ENCODE peak calls at places on chromosomes 13 and 19, in nine cellular contexts. Z, K, I, T, O, L, P, U and R are unnamed samples. For H3K4me1, the result is how much of the 10 kb centered on the place peaks cover.

GRCh38 chr13:61954092-61954491 is 538.4 kb upstream of the PCDH20 start:
- DNase-seq in Z (no peak), K (peak), I (no peak), T (peak), O (no peak), L (no peak), P (no peak), U (no peak), R (no peak)

GRCh38 chr19:42057856-42058255 is 12.2 kb downstream of the GRIK5 start:
- DNase-seq in Z (no peak), K (no peak), I (no peak), T (no peak), O (no peak), L (no peak), P (no peak), U (no peak), R (no peak)

GRCh38 chr13:67353891-67354459 is 123.8 kb upstream of the PCDH9 start:
- DNase-seq in Z (no peak), K (no peak), I (no peak), T (peak), O (no peak), L (no peak), P (no peak), U (no peak), R (no peak)

GRCh38 chr13:93375491-93375890 is 148.9 kb downstream of the GPC6 start:
- DNase-seq in Z (no peak), K (no peak), I (no peak), T (no peak), O (no peak), L (no peak), P (no peak), U (no peak), R (no peak)

GRCh38 chr19:46764817-46765291 is 18.6 kb upstream of the STRN4 start:
- DNase-seq in Z (no peak), K (peak), I (no peak), T (no peak), O (no peak), L (no peak), P (no peak), U (no peak), R (no peak)

GRCh38 chr13:85386424-85386823 is 412.8 kb downstream of the SLITRK6 start:
- DNase-seq in Z (no peak), K (peak), I (no peak), T (no peak), O (no peak), L (no peak), P (no peak), U (no peak), R (no peak)

GRCh38 chr19:1751367-1752008 is 1.8 kb upstream of the ONECUT3 start:
- DNase-seq in Z (no peak), K (no peak), I (no peak), T (no peak), O (no peak), L (no peak), P (no peak), U (no peak), R (no peak)

GRCh38 chr19:7106711-7107657 is 37.5 kb downstream of the ZNF557 start:
- DNase-seq in Z (no peak), K (no peak), I (no peak), T (no peak), O (no peak), L (no peak), P (no peak), U (no peak), R (no peak)

GRCh38 chr13:78430166-78430791 is 173.1 kb downstream of the POU4F1 start:
- DNase-seq in Z (peak), K (no peak), I (no peak), T (no peak), O (no peak), L (no peak), P (no peak), U (no peak), R (no peak)

GRCh38 chr13:71021810-71022422 is 845.1 kb downstream of the DACH1 start:
- DNase-seq in Z (no peak), K (no peak), I (no peak), T (no peak), O (no peak), L (no peak), P (no peak), U (no peak), R (no peak)

GRCh38 chr13:35592457-35592856 is 116.0 kb upstream of the MAB21L1 start:
- DNase-seq in Z (no peak), K (no peak), I (no peak), T (no peak), O (no peak), L (no peak), P (no peak), U (no peak), R (no peak)

GRCh38 chr13:90640976-90641375 is 706.5 kb upstream of the MIR17HG start:
- DNase-seq in Z (no peak), K (no peak), I (no peak), T (no peak), O (no peak), L (no peak), P (no peak), U (no peak), R (peak)

GRCh38 chr19:407501-408440 is 1.2 kb downstream of the C2CD4C start:
- DNase-seq in Z (peak), K (no peak), I (peak), T (no peak), O (no peak), L (no peak), P (peak), U (peak), R (no peak)

GRCh38 chr13:56615572-56615971 is 525.1 kb upstream of the PRR20A start:
- DNase-seq in Z (no peak), K (no peak), I (no peak), T (no peak), O (no peak), L (no peak), P (no peak), U (no peak), R (no peak)

GRCh38 chr13:23810842-23811241 is 78.4 kb downstream of the MIPEP start:
- DNase-seq in Z (no peak), K (no peak), I (no peak), T (no peak), O (no peak), L (no peak), P (no peak), U (no peak), R (no peak)

GRCh38 chr19:35144259-35144599 is 1.2 kb downstream of the FXYD7 start:
- DNase-seq in Z (no peak), K (no peak), I (no peak), T (no peak), O (no peak), L (no peak), P (no peak), U (no peak), R (no peak)

GRCh38 chr19:35143818-35144217 is 763 bp downstream of the FXYD7 start:
- DNase-seq in Z (no peak), K (no peak), I (no peak), T (no peak), O (no peak), L (no peak), P (no peak), U (no peak), R (no peak)

GRCh38 chr19:35141627-35142401 is 1.2 kb upstream of the FXYD7 start:
- DNase-seq in Z (no peak), K (no peak), I (no peak), T (no peak), O (no peak), L (no peak), P (no peak), U (no peak), R (no peak)

GRCh38 chr19:35142531-35143230 is 374 bp upstream of the FXYD7 start:
- DNase-seq in Z (peak), K (no peak), I (peak), T (no peak), O (peak), L (peak), P (no peak), U (no peak), R (no peak)

DNA sequence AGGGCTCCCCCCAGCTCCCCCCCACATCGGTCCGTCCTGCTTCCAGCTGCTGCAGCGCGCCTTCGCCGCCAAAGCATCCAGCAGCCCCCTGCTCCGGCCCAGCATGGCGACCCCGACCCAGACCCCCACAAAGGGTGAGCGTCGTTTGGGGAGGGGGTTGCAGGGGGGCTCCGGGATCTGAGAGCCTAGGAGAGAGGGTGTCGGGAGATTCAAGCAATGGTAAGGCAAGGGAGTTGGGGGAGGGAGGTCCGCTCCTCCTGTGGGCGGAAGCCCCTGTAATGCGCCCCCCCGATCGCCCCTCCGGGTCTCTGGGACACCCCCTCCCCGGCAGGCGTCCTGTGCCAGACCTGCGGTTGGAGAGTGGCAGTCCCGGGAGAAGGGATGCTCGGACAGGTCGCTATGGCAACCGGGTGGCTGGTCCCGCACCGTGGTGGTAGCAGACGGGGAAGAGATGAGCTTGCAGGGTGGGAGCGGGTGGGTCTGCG is at the start of gene FXYD7:
- DNase-seq in Z (peak), K (no peak), I (no peak), T (no peak), O (no peak), L (no peak), P (no peak), U (no peak), R (no peak)
- TF ChIP-seq CTCF in Z (peak), K (no peak), I (peak), T (no peak), O (no peak), L (no peak), P (peak), U (no peak), R (no peak)

GRCh38 chr19:19151418-19151817 is 13.1 kb upstream of the TMEM161A start:
- DNase-seq in Z (no peak), K (no peak), I (no peak), T (no peak), O (no peak), L (no peak), P (no peak), U (no peak), R (no peak)
- H3K4me1 ChIP-seq in Z (under half), K (under half), I (under half), T (under half), O (under half), L (under half), P (under half), U (under half), R (under half)

DNA sequence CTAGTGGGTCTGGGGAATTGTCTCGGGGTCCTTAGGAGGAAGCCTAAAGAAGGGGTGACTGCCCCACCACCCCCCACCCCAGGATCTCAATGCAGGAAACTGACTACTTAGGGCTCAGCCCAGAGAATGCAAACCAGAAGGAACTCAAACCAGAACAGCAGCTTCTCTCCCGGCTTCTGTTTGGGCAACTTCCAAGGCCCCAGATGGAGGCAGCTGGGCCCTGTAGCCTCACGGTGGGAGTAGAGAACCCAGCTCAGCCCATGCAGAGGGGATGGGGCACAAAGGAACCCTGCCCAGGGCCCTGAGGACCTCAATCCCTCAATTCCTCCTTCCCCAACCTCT is 2.3 kb downstream of the ADGRE5 start:
- DNase-seq in Z (no peak), K (no peak), I (no peak), T (peak), O (no peak), L (no peak), P (no peak), U (no peak), R (no peak)
- H3K27ac ChIP-seq in Z (no peak), K (no peak), I (peak), T (peak), O (no peak), L (peak), P (peak), U (peak), R (peak)

DNA sequence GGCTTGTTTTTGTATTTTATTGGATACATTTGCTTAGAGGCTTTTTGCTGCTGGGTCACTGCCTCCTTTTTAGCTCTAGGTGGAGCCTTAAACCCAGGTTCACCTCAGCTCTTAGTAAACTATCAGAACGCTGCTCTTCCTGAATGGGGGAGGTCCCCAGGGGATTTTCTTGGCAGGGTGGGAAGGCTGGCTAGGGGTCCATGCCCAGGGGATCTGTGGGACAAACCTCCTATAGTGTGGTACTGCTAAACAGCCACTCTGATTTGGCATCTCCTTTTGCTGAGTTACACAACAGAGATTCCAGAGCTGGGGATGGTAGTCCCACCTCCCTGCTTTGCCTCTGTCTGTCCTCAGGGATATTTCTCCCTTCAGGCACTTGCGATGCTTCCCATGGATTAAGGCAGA is 204.9 kb downstream of the ZIC5 start:
- DNase-seq in Z (peak), K (peak), I (no peak), T (no peak), O (no peak), L (no peak), P (no peak), U (no peak), R (no peak)
- TF ChIP-seq CTCF in Z (peak), K (peak), I (no peak), T (no peak), O (no peak), L (no peak), P (no peak), U (no peak), R (peak)

DNA sequence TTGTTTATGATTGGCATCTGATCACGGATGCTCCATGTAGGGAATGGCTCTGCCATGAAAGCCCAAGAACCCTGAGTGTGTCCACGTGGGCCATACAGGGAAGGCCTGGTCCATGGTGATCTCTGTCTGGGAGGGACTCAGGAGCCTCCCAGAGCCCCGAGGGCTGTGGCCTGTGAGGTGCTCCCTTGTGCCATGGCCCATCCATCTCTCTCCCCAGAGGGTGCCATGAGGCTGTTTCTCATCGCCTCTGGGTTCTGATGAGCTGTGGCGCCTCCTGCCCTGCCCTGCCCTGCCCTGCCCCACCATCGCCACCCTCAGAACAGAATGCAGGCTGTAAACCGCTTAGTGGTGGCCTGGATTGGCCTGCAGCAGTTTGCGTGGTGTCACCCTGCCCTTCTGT is 83.1 kb downstream of the ATP11A start:
- DNase-seq in Z (no peak), K (no peak), I (no peak), T (no peak), O (no peak), L (no peak), P (no peak), U (no peak), R (no peak)
- H3K4me1 ChIP-seq in Z (under half), K (under half), I (half or more), T (under half), O (under half), L (under half), P (under half), U (under half), R (under half)

DNA sequence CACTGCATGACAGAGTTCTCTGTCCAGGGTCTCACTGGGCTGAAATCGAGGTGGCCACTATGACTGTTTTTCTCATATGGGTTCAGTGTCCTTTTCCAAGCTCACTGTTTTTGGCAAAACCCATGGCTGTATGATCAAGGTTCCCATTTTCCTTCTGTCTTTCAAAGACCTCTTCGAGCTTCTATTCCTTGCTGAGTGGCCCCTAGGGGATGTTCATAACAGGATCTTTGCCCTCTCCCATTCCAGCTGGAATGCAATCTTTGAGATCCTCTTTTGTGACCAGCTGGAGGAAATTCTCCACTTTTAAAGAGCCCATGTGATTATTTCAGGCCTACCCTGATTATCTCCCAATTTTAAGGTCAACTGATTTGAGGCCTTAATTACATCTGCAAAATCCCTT is 572.5 kb upstream of the SLC10A2 start:
- DNase-seq in Z (no peak), K (no peak), I (no peak), T (no peak), O (no peak), L (no peak), P (no peak), U (no peak), R (no peak)
- H3K27ac ChIP-seq in Z (no peak), K (no peak), I (no peak), T (no peak), O (no peak), L (no peak), P (no peak), U (no peak), R (no peak)

DNA sequence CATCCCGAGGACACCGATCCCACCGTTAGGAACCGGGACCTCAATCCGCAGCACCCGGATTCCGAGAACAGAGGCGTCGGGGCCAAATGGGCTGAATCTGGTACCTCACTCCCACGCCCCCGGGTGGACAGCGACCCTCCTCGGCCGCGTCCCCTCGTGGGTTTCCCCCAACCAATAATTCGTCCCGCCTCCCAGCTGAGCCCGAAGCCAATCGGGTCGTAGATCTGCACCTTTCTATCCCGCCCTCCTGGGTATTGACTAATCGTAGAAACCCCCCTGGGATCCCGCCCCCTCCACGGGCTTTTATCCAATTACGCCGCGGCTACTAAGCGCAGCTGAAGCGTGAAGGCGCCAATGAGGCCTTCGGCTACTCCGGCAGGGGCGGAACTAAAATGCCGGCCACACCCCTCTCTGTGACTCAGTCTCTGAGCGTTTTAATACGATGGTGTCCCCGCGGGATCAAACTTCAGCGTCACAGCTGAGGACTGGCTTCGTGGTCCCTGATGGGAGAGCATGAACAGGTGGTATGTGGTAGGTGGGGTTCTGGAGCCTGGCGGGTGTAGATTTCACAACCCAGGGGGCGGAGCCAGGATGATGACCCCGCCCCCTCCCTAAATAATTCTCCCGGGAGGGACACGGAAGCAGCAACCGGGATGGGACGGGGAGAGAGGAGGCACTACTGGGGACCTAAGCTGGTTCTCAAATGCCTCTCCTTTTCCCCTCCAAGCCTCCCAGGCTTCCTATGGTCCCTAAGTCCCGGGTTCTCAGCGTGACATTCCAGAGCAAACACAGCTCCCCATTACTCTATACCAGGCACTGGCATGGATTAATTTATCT is at the start of the genes CCDC159 and TMEM205:
- DNase-seq in Z (peak), K (peak), I (peak), T (peak), O (peak), L (peak), P (peak), U (peak), R (peak)
- TF ChIP-seq CTCF in Z (no peak), K (peak), I (no peak), T (peak), O (peak), L (no peak), P (no peak), U (no peak), R (no peak)

GRCh38 chr13:51823351-51823750 is 19.4 kb upstream of the DHRS12 start:
- DNase-seq in Z (no peak), K (no peak), I (no peak), T (no peak), O (no peak), L (no peak), P (no peak), U (no peak), R (no peak)

GRCh38 chr13:51825165-51825592 is 19.8 kb downstream of the TMEM272 start:
- DNase-seq in Z (no peak), K (no peak), I (no peak), T (no peak), O (no peak), L (no peak), P (no peak), U (no peak), R (no peak)

GRCh38 chr13:51822106-51822840 is 18.3 kb upstream of the DHRS12 start:
- DNase-seq in Z (no peak), K (no peak), I (no peak), T (no peak), O (no peak), L (no peak), P (no peak), U (no peak), R (no peak)

GRCh38 chr13:51825681-51826254 is 19.2 kb downstream of the TMEM272 start:
- DNase-seq in Z (no peak), K (no peak), I (no peak), T (no peak), O (no peak), L (no peak), P (no peak), U (no peak), R (no peak)

GRCh38 chr13:51823861-51824260 is 19.9 kb upstream of the DHRS12 start:
- DNase-seq in Z (no peak), K (no peak), I (no peak), T (no peak), O (no peak), L (no peak), P (no peak), U (no peak), R (no peak)
- H3K4me1 ChIP-seq in Z (under half), K (under half), I (under half), T (under half), O (under half), L (under half), P (under half), U (under half), R (under half)

GRCh38 chr19:40253611-40254092 is 27.2 kb upstream of the CCNP start:
- DNase-seq in Z (no peak), K (peak), I (no peak), T (no peak), O (no peak), L (no peak), P (no peak), U (no peak), R (no peak)

GRCh38 chr19:40257096-40257517 is 28.0 kb downstream of the AKT2 start:
- DNase-seq in Z (no peak), K (no peak), I (no peak), T (no peak), O (no peak), L (peak), P (no peak), U (no peak), R (no peak)

GRCh38 chr19:40255619-40256166 is 29.2 kb upstream of the CCNP start:
- DNase-seq in Z (no peak), K (peak), I (no peak), T (no peak), O (no peak), L (no peak), P (no peak), U (no peak), R (no peak)

GRCh38 chr19:40254714-40255418 is 28.4 kb upstream of the CCNP start:
- DNase-seq in Z (no peak), K (no peak), I (no peak), T (no peak), O (no peak), L (no peak), P (no peak), U (no peak), R (no peak)

DNA sequence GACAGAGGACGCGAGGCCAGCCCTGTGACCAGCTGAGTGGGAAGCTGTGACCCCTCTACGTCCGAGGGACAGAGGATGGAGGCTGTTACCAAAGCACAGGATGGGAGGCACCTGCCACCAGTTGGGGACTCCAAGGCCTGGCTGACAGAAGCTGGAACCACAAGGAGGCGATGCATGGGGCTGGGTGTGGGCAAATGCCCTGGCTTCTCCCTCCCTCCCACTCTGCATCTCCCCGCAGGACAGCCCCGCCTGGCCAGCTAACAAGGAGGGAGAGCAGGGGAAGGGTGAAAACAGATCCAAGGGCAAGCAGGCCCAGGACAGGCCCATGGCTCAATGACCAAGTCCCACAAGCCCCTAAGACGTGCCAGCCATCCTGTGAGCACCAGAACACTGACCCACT is 28.6 kb downstream of the AKT2 start:
- DNase-seq in Z (no peak), K (no peak), I (no peak), T (no peak), O (no peak), L (no peak), P (no peak), U (no peak), R (no peak)
- H3K27ac ChIP-seq in Z (no peak), K (no peak), I (no peak), T (no peak), O (no peak), L (no peak), P (no peak), U (no peak), R (no peak)